ENCODE peak calls at places on chromosomes 5 and 9, in six cellular contexts. Q is HCT116, M is HepG2, V is Peyer's patch, Z is heart left ventricle, O is stomach. R is an unnamed sample.

GRCh38 chr9:35272989-35273388 is 111.2 kb downstream of the UNC13B start:
- DNase-seq in Q (no peak), M (no peak), V (no peak), Z (no peak), O (no peak), R (no peak)

GRCh38 chr9:136533775-136534157 is 12.1 kb downstream of the NOTCH1 start:
- DNase-seq in Q (no peak), M (no peak), V (peak; percentile 88), Z (no peak), O (peak; percentile 53), R (peak; percentile 97)

GRCh38 chr9:101403886-101404285 is 5.2 kb downstream of the ZNF189 start:
- DNase-seq in Q (no peak), M (no peak), V (no peak), Z (no peak), O (no peak), R (no peak)

GRCh38 chr5:111478266-111478665 is 34.1 kb downstream of the STARD4 start:
- DNase-seq in Q (no peak), M (no peak), V (no peak), Z (no peak), O (no peak), R (no peak)

GRCh38 chr9:91223000-91223399 is 138.7 kb downstream of the AUH start:
- DNase-seq in Q (no peak), M (no peak), V (no peak), Z (no peak), O (no peak), R (no peak)

GRCh38 chr5:143065185-143065584 is 295.0 kb downstream of the ARHGAP26 start:
- DNase-seq in Q (no peak), M (no peak), V (peak; percentile 54), Z (no peak), O (no peak), R (no peak)

GRCh38 chr5:535781-536698 is 11.8 kb upstream of the SLC9A3 start:
- DNase-seq in Q (no peak), M (no peak), V (no peak), Z (no peak), O (no peak), R (no peak)

GRCh38 chr5:66516535-66516934 is 79.7 kb upstream of the MAST4 start:
- DNase-seq in Q (no peak), M (no peak), V (no peak), Z (no peak), O (no peak), R (no peak)

GRCh38 chr5:26877154-26877553 is 161.2 kb downstream of the CDH9 start:
- DNase-seq in Q (no peak), M (no peak), V (no peak), Z (no peak), O (no peak), R (no peak)

GRCh38 chr5:114363837-114364236 is 2.0 kb downstream of the KCNN2 start:
- DNase-seq in Q (no peak), M (no peak), V (no peak), Z (no peak), O (no peak), R (no peak)

GRCh38 chr5:119878712-119879111 is 249.4 kb downstream of the FAM170A start:
- DNase-seq in Q (no peak), M (no peak), V (no peak), Z (no peak), O (no peak), R (no peak)

GRCh38 chr9:127683723-127684122 is 23.1 kb upstream of the CFAP157 start:
- DNase-seq in Q (no peak), M (no peak), V (no peak), Z (no peak), O (no peak), R (peak; percentile 73)

GRCh38 chr9:78044886-78045285 is 13.3 kb upstream of the GNAQ start:
- DNase-seq in Q (no peak), M (no peak), V (no peak), Z (no peak), O (no peak), R (no peak)

GRCh38 chr9:81371824-81372223 is 317.5 kb downstream of the TLE1 start:
- DNase-seq in Q (no peak), M (no peak), V (no peak), Z (no peak), O (peak; percentile 69), R (no peak)

GRCh38 chr9:81370650-81371049 is 318.7 kb downstream of the TLE1 start:
- DNase-seq in Q (no peak), M (peak; percentile 3), V (no peak), Z (no peak), O (no peak), R (no peak)

GRCh38 chr9:81370096-81370495 is 319.3 kb downstream of the TLE1 start:
- DNase-seq in Q (no peak), M (no peak), V (no peak), Z (no peak), O (no peak), R (no peak)

GRCh38 chr9:81372628-81373191 is 316.6 kb downstream of the TLE1 start:
- DNase-seq in Q (no peak), M (no peak), V (no peak), Z (peak; percentile 43), O (peak; percentile 40), R (no peak)

DNA sequence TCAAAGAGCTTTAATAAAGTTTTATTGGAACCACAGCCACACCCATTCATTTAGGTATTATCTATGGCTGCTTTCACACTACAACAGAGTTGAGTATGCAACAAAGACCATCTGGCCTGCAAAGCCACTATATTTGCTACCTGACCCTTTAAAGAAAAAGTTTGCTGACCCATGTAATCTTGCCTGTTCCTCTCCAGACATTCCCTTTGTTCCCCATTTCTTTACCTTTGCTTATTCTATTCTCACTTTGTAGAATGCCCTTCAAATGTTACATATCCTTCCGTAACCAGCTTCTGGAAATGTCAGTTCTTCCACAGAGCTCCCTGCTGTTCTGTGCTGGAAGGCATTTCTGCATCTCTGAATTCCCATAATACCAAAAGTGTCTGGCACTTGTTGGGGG is 320.2 kb downstream of the TLE1 start:
- DNase-seq in Q (no peak), M (no peak), V (no peak), Z (no peak), O (no peak), R (no peak)
- TF ChIP-seq POLR2A in Q (no peak), M (no peak), V (no peak), Z (no peak), O (no peak), R (no peak)

GRCh38 chr9:2016411-2017208 is 1.5 kb downstream of the SMARCA2 start:
- DNase-seq in Q (no peak), M (peak; percentile 45), V (peak; percentile 90), Z (peak; percentile 87), O (peak; percentile 69), R (peak; percentile 77)

GRCh38 chr9:2013688-2014087 is 1.5 kb upstream of the SMARCA2 start:
- DNase-seq in Q (no peak), M (no peak), V (no peak), Z (no peak), O (no peak), R (no peak)

GRCh38 chr9:2014148-2014547 is 999 bp upstream of the SMARCA2 start:
- DNase-seq in Q (no peak), M (no peak), V (no peak), Z (no peak), O (no peak), R (no peak)

GRCh38 chr9:2015581-2016410 is 649 bp downstream of the SMARCA2 start:
- DNase-seq in Q (no peak), M (peak; percentile 13), V (peak; percentile 75), Z (peak; percentile 51), O (peak; percentile 65), R (peak; percentile 20)

GRCh38 chr9:2014696-2015580 is at the start of gene SMARCA2:
- DNase-seq in Q (peak; percentile 84), M (peak; percentile 87), V (peak; percentile 99), Z (peak; percentile 98), O (peak; percentile 96), R (peak; percentile 88)
- TF ChIP-seq POLR2A in Q (no peak), M (peak; percentile 75), V (peak; percentile 95), Z (peak; percentile 60), O (peak; percentile 52), R (peak; percentile 41)

GRCh38 chr5:42808888-42809611 is 2.6 kb downstream of the SELENOP start:
- DNase-seq in Q (no peak), M (no peak), V (no peak), Z (no peak), O (no peak), R (no peak)

GRCh38 chr5:42810905-42811590 is 644 bp downstream of the SELENOP start:
- DNase-seq in Q (no peak), M (no peak), V (no peak), Z (no peak), O (no peak), R (no peak)

GRCh38 chr5:42812620-42813019 is 928 bp upstream of the SELENOP start:
- DNase-seq in Q (no peak), M (no peak), V (no peak), Z (no peak), O (no peak), R (no peak)

GRCh38 chr5:42813533-42813932 is 1.8 kb upstream of the SELENOP start:
- DNase-seq in Q (no peak), M (peak; percentile 59), V (no peak), Z (no peak), O (no peak), R (no peak)

DNA sequence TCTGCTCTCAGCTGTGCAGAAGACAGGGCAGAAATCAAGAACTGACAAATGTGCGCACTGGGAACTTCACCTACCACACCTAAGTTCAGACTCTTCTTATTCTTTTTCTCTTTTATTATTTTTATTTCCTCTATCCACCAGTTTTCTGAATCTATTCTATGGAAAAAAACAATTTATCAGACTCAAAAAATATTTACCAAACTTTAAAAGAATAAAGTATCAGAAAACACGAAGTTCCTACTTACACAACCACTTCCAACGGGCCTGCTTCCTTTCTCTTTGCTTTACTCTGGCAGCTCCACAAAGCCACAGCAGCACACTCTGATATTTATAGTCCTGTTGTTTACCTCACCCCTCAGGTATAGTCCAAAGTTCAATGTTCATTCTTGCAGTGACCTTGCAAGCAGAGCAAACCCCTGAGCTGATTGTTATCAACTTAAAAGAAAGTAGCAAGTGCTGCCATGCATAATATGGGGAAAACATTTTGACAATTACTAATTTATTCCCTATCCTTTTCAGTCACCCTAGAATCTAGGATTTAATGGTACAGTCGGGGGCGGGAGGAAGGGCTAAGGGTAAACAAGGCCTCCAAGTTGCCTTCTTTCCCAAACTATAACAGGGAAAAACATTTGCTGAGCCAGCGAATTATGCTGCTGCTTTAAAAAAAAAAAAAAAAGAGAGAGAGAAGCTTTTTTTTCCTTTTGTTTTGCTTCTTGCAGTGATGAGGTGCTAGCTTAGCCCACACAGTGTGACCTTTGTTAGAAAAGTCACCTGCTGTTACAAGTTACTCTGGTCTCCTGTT is at the start of gene SELENOP:
- DNase-seq in Q (peak; percentile 24), M (peak; percentile 99), V (peak; percentile 81), Z (peak; percentile 77), O (peak; percentile 79), R (peak; percentile 11)
- TF ChIP-seq POLR2A in Q (no peak), M (peak; percentile 100), V (peak; percentile 97), Z (peak; percentile 30), O (peak; percentile 84), R (no peak)

GRCh38 chr5:14464101-14464500 is 117.5 kb upstream of the OTULINL start:
- DNase-seq in Q (no peak), M (no peak), V (no peak), Z (no peak), O (no peak), R (no peak)

GRCh38 chr5:14465086-14465485 is 116.5 kb upstream of the OTULINL start:
- DNase-seq in Q (no peak), M (no peak), V (no peak), Z (no peak), O (no peak), R (no peak)

GRCh38 chr5:14467251-14467650 is 114.3 kb upstream of the OTULINL start:
- DNase-seq in Q (no peak), M (no peak), V (no peak), Z (no peak), O (no peak), R (no peak)

GRCh38 chr5:14464661-14465060 is 116.9 kb upstream of the OTULINL start:
- DNase-seq in Q (no peak), M (no peak), V (no peak), Z (no peak), O (no peak), R (no peak)

GRCh38 chr5:14465776-14466175 is 115.8 kb upstream of the OTULINL start:
- DNase-seq in Q (no peak), M (no peak), V (no peak), Z (no peak), O (no peak), R (no peak)
- TF ChIP-seq POLR2A in Q (no peak), M (no peak), V (no peak), Z (no peak), O (no peak), R (no peak)

R was measured in H54.